ENCODE peak calls at places on chromosomes 6 and 20, in six cellular contexts. One of them, this sample, is unnamed.

GRCh38 chr6:27760464-27760863 is 151.7 kb downstream of the OR2B2 start:
- DNase-seq in WERI-Rb-1: no peak
- DNase-seq in esophagus squamous epithelium: no peak
- DNase-seq in lower lobe of right lung: no peak
- DNase-seq in gastrocnemius medialis: no peak
- DNase-seq in heart right ventricle: no peak
- DNase-seq in this sample: no peak

GRCh38 chr6:170292778-170293164 is 1.9 kb upstream of the DLL1 start:
- DNase-seq in WERI-Rb-1: no peak
- DNase-seq in esophagus squamous epithelium: no peak
- DNase-seq in lower lobe of right lung: no peak
- DNase-seq in gastrocnemius medialis: no peak
- DNase-seq in heart right ventricle: no peak
- DNase-seq in this sample: no peak

GRCh38 chr6:136921521-136921935 is 573 bp upstream of the SLC35D3 start:
- DNase-seq in WERI-Rb-1: peak; percentile 44
- DNase-seq in esophagus squamous epithelium: no peak
- DNase-seq in lower lobe of right lung: peak; percentile 49
- DNase-seq in gastrocnemius medialis: no peak
- DNase-seq in heart right ventricle: no peak
- DNase-seq in this sample: peak; percentile 36

GRCh38 chr6:3665608-3666007 is 85.9 kb downstream of the PXDC1 start:
- DNase-seq in WERI-Rb-1: no peak
- DNase-seq in esophagus squamous epithelium: no peak
- DNase-seq in lower lobe of right lung: no peak
- DNase-seq in gastrocnemius medialis: no peak
- DNase-seq in heart right ventricle: no peak
- DNase-seq in this sample: no peak

GRCh38 chr6:113065606-113066005 is 718.5 kb downstream of the RFPL4B start:
- DNase-seq in WERI-Rb-1: no peak
- DNase-seq in esophagus squamous epithelium: no peak
- DNase-seq in lower lobe of right lung: no peak
- DNase-seq in gastrocnemius medialis: no peak
- DNase-seq in heart right ventricle: peak; percentile 26
- DNase-seq in this sample: no peak

GRCh38 chr6:139152892-139153271 is 18.0 kb downstream of the HECA start:
- DNase-seq in WERI-Rb-1: no peak
- DNase-seq in esophagus squamous epithelium: no peak
- DNase-seq in lower lobe of right lung: no peak
- DNase-seq in gastrocnemius medialis: no peak
- DNase-seq in heart right ventricle: no peak
- DNase-seq in this sample: no peak

GRCh38 chr6:96610019-96610418 is 47.1 kb downstream of the FHL5 start:
- DNase-seq in WERI-Rb-1: no peak
- DNase-seq in esophagus squamous epithelium: no peak
- DNase-seq in lower lobe of right lung: no peak
- DNase-seq in gastrocnemius medialis: no peak
- DNase-seq in heart right ventricle: no peak
- DNase-seq in this sample: no peak

GRCh38 chr6:109052852-109053251 is 41.8 kb downstream of the SESN1 start:
- DNase-seq in WERI-Rb-1: no peak
- DNase-seq in esophagus squamous epithelium: no peak
- DNase-seq in lower lobe of right lung: no peak
- DNase-seq in gastrocnemius medialis: no peak
- DNase-seq in heart right ventricle: no peak
- DNase-seq in this sample: no peak

GRCh38 chr6:130675072-130675471 is 152.1 kb upstream of the SMLR1 start:
- DNase-seq in WERI-Rb-1: no peak
- DNase-seq in esophagus squamous epithelium: no peak
- DNase-seq in lower lobe of right lung: no peak
- DNase-seq in gastrocnemius medialis: no peak
- DNase-seq in heart right ventricle: no peak
- DNase-seq in this sample: no peak

GRCh38 chr6:127886603-127887002 is 14.3 kb downstream of the THEMIS start:
- DNase-seq in WERI-Rb-1: no peak
- DNase-seq in esophagus squamous epithelium: no peak
- DNase-seq in lower lobe of right lung: no peak
- DNase-seq in gastrocnemius medialis: no peak
- DNase-seq in heart right ventricle: no peak
- DNase-seq in this sample: no peak

GRCh38 chr6:90284745-90285481 is 11.7 kb downstream of the BACH2 start:
- DNase-seq in WERI-Rb-1: no peak
- DNase-seq in esophagus squamous epithelium: no peak
- DNase-seq in lower lobe of right lung: no peak
- DNase-seq in gastrocnemius medialis: peak; percentile 26
- DNase-seq in heart right ventricle: no peak
- DNase-seq in this sample: no peak

GRCh38 chr6:136772685-136773472 is 19.4 kb downstream of the MAP3K5 start:
- DNase-seq in WERI-Rb-1: no peak
- DNase-seq in esophagus squamous epithelium: no peak
- DNase-seq in lower lobe of right lung: no peak
- DNase-seq in gastrocnemius medialis: peak; percentile 20
- DNase-seq in heart right ventricle: peak; percentile 38
- DNase-seq in this sample: no peak

GRCh38 chr6:125670586-125670985 is 78.8 kb upstream of the HEY2 start:
- DNase-seq in WERI-Rb-1: no peak
- DNase-seq in esophagus squamous epithelium: no peak
- DNase-seq in lower lobe of right lung: no peak
- DNase-seq in gastrocnemius medialis: peak; percentile 13
- DNase-seq in heart right ventricle: peak; percentile 49
- DNase-seq in this sample: no peak

GRCh38 chr6:43629505-43630300 is 639 bp upstream of the GTPBP2 start:
- DNase-seq in WERI-Rb-1: peak; percentile 99
- DNase-seq in esophagus squamous epithelium: peak; percentile 61
- DNase-seq in lower lobe of right lung: peak; percentile 96
- DNase-seq in gastrocnemius medialis: peak; percentile 95
- DNase-seq in heart right ventricle: peak; percentile 97
- DNase-seq in this sample: peak; percentile 90

GRCh38 chr20:19880256-19881079 is 122.4 kb downstream of the RIN2 start:
- DNase-seq in WERI-Rb-1: no peak
- DNase-seq in esophagus squamous epithelium: no peak
- DNase-seq in lower lobe of right lung: no peak
- DNase-seq in gastrocnemius medialis: no peak
- DNase-seq in heart right ventricle: no peak
- DNase-seq in this sample: no peak

GRCh38 chr20:59017493-59018231 is 1.6 kb upstream of the TUBB1 start:
- DNase-seq in WERI-Rb-1: no peak
- DNase-seq in esophagus squamous epithelium: no peak
- DNase-seq in lower lobe of right lung: no peak
- DNase-seq in gastrocnemius medialis: no peak
- DNase-seq in heart right ventricle: no peak
- DNase-seq in this sample: peak; percentile 4

GRCh38 chr6:26375270-26375669 is 7.6 kb upstream of the BTN2A2 start:
- DNase-seq in WERI-Rb-1: peak; percentile 41
- DNase-seq in esophagus squamous epithelium: no peak
- DNase-seq in lower lobe of right lung: no peak
- DNase-seq in gastrocnemius medialis: no peak
- DNase-seq in heart right ventricle: no peak
- DNase-seq in this sample: no peak

GRCh38 chr6:168574699-168575195 is 133.8 kb downstream of the SMOC2 start:
- DNase-seq in WERI-Rb-1: peak; percentile 38
- DNase-seq in esophagus squamous epithelium: no peak
- DNase-seq in lower lobe of right lung: no peak
- DNase-seq in gastrocnemius medialis: no peak
- DNase-seq in heart right ventricle: no peak
- DNase-seq in this sample: no peak

DNA sequence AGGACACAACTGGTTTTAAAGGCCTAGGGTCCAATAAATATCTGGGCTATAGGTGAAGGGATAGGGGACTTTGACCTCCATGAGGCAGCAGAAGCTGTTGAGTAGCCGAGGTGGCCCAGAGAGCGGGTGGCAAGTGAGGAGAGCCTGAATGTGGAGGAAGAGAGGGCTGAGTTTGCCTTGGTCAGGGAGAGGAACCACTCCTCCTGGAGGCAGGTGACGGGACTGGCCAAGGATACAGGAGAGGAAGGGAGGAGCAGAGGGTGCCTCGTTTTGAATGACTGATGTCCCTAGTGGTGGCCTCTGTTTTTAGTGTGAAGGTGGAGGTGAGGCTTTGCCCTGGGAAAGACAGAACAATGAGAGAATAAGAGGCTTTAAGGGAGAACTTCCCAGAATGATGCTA is 19.1 kb upstream of the AAR2 start:
- DNase-seq in WERI-Rb-1: peak; percentile 66
- DNase-seq in esophagus squamous epithelium: no peak
- DNase-seq in lower lobe of right lung: no peak
- DNase-seq in gastrocnemius medialis: no peak
- DNase-seq in heart right ventricle: no peak
- DNase-seq in this sample: no peak
- TF ChIP-seq CTCF in WERI-Rb-1: peak; percentile 67
- TF ChIP-seq CTCF in esophagus squamous epithelium: peak; percentile 24
- TF ChIP-seq CTCF in lower lobe of right lung: no peak
- TF ChIP-seq CTCF in gastrocnemius medialis: no peak
- TF ChIP-seq CTCF in heart right ventricle: no peak
- TF ChIP-seq CTCF in this sample: peak; percentile 30

DNA sequence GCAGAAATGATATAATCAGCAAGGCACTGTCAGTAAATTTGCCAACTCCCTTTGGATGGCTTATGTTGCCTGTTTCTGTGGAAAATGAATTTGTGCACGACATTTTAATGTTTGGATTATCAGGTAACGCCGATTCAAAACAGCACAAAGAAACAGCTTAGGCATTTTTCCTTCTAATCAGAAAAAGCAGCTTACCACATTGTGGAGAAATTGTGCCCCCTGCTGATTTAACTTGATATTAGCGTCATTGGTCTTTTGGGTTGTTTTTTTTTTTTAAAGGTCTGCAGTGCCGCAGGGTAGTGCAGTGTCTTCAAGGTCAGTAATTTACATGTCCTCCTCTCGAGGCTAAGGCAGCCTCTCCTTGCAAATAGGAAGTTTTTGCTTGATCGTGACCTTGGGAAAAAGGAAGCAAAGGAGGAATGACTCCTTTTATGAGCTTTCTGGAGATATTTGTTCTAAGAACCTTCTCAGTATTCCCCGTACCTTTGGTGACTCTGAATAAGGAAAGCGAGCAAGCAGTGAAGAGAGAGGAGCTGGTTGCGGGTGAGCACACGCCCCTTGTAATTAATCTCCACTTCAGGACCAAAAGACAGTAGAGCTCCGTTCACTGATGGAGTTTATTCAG is 79.1 kb downstream of the ELOVL4 start:
- DNase-seq in WERI-Rb-1: peak; percentile 54
- DNase-seq in esophagus squamous epithelium: no peak
- DNase-seq in lower lobe of right lung: no peak
- DNase-seq in gastrocnemius medialis: no peak
- DNase-seq in heart right ventricle: peak; percentile 25
- DNase-seq in this sample: no peak
- TF ChIP-seq CTCF in WERI-Rb-1: peak; percentile 52
- TF ChIP-seq CTCF in esophagus squamous epithelium: peak; percentile 56
- TF ChIP-seq CTCF in lower lobe of right lung: peak; percentile 54
- TF ChIP-seq CTCF in gastrocnemius medialis: no peak
- TF ChIP-seq CTCF in heart right ventricle: peak; percentile 41
- TF ChIP-seq CTCF in this sample: peak; percentile 84

DNA sequence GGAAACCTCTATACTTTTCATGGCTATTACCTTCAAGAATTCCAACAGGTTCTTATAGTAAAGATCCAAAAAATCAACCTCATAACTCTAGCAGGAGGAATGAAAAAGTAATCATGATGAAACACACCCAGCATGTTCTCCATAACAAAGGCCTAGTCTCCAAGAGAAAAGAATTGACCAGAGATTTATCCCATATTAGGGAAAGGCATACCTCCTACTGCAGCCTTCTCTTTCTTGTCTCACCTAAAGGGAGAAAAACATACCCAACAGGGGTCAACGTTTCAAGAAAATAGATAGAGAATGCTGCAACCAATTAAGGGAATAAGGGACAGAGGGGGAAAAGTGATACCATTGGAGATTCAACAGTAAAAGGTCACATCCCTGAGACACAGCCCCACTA is 262.5 kb downstream of the FRK start:
- DNase-seq in WERI-Rb-1: no peak
- DNase-seq in esophagus squamous epithelium: no peak
- DNase-seq in lower lobe of right lung: no peak
- DNase-seq in gastrocnemius medialis: no peak
- DNase-seq in heart right ventricle: no peak
- DNase-seq in this sample: no peak
- TF ChIP-seq CTCF in WERI-Rb-1: no peak
- TF ChIP-seq CTCF in esophagus squamous epithelium: no peak
- TF ChIP-seq CTCF in lower lobe of right lung: no peak
- TF ChIP-seq CTCF in gastrocnemius medialis: no peak
- TF ChIP-seq CTCF in heart right ventricle: no peak
- TF ChIP-seq CTCF in this sample: no peak

GRCh38 chr20:25541676-25542075 is 43.7 kb downstream of the NINL start:
- DNase-seq in WERI-Rb-1: no peak
- DNase-seq in esophagus squamous epithelium: no peak
- DNase-seq in lower lobe of right lung: no peak
- DNase-seq in gastrocnemius medialis: no peak
- DNase-seq in heart right ventricle: no peak
- DNase-seq in this sample: no peak

GRCh38 chr20:25537890-25538289 is 47.4 kb downstream of the NINL start:
- DNase-seq in WERI-Rb-1: no peak
- DNase-seq in esophagus squamous epithelium: no peak
- DNase-seq in lower lobe of right lung: no peak
- DNase-seq in gastrocnemius medialis: no peak
- DNase-seq in heart right ventricle: no peak
- DNase-seq in this sample: no peak

GRCh38 chr20:25540273-25540672 is 45.1 kb downstream of the NINL start:
- DNase-seq in WERI-Rb-1: peak; percentile 42
- DNase-seq in esophagus squamous epithelium: no peak
- DNase-seq in lower lobe of right lung: no peak
- DNase-seq in gastrocnemius medialis: no peak
- DNase-seq in heart right ventricle: peak; percentile 27
- DNase-seq in this sample: peak; percentile 37

GRCh38 chr20:25539742-25540201 is 45.6 kb downstream of the NINL start:
- DNase-seq in WERI-Rb-1: no peak
- DNase-seq in esophagus squamous epithelium: no peak
- DNase-seq in lower lobe of right lung: no peak
- DNase-seq in gastrocnemius medialis: no peak
- DNase-seq in heart right ventricle: no peak
- DNase-seq in this sample: no peak

DNA sequence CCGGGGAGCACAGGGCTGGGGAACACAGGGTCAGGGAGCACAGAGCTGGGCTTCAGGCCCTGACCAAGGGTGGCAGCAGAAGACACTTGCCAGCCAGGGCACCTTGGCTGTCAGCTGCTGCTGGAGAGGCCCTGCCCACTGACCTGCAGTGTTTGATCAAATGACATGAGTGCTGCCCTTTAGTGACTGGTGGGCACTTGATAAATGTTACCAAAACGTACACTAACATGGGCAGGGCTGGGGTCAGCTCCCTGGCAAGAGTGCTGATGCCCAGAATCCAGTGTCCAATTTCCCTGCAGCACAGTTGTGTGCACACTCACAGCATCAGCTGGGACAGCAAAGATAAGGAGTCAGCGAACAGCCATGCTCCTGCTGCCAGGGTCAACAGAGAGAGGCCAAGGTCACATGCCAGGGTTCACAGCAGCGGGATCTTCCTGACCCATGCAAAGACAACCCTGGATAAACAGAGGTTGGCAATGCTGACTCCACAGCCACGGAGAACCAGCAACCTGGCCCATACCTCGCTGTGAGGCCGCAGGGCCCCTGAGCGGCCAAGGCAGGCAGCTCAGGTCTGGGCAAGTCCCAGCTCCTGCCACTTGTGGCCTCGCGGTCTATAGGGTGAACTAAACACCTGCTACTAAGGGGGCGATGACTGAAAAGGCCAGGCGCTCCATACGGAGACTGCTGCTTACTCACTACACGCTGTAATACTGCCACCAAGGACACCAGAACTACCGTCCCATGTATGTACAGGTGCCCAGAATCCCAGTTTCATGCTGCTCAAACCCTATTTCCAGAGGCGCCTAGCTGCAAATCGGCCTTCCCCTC is 46.3 kb downstream of the NINL start:
- DNase-seq in WERI-Rb-1: no peak
- DNase-seq in esophagus squamous epithelium: no peak
- DNase-seq in lower lobe of right lung: no peak
- DNase-seq in gastrocnemius medialis: no peak
- DNase-seq in heart right ventricle: no peak
- DNase-seq in this sample: no peak
- TF ChIP-seq CTCF in WERI-Rb-1: no peak
- TF ChIP-seq CTCF in esophagus squamous epithelium: no peak
- TF ChIP-seq CTCF in lower lobe of right lung: no peak
- TF ChIP-seq CTCF in gastrocnemius medialis: no peak
- TF ChIP-seq CTCF in heart right ventricle: no peak
- TF ChIP-seq CTCF in this sample: no peak

This sample was measured in glutamatergic neuron.